ENCODE peak calls at places on chromosomes 16 and 17, in nine cellular contexts. B is astrocyte; N is sigmoid colon; T is heart left ventricle; J is adipocyte; I is CD8-positive, alpha-beta memory T cell; S is cardiac muscle cell; Y is NT2/D1; U is HCT116. G is an unnamed sample. For H3K4me1, the result is how much of the 10 kb centered on the place peaks cover.

GRCh38 chr16:4918790-4919210 is 18.1 kb downstream of the PPL start:
- DNase-seq in T (no peak), J (no peak), Y (no peak), U (no peak), S (no peak), N (no peak), B (no peak), I (no peak), G (no peak)

GRCh38 chr17:13384626-13385025 is 217.1 kb downstream of the HS3ST3A1 start:
- DNase-seq in N (no peak), U (no peak), J (no peak), I (no peak), Y (no peak), B (no peak), S (no peak), T (no peak), G (no peak)

GRCh38 chr17:75822119-75822799 is 21.9 kb downstream of the UNC13D start:
- DNase-seq in U (no peak), S (no peak), T (peak), I (peak), J (no peak), B (no peak), N (no peak), Y (no peak), G (no peak)

GRCh38 chr17:35368086-35368824 is 5.2 kb downstream of the SLFN11 start:
- DNase-seq in T (no peak), N (no peak), S (peak), J (no peak), Y (no peak), I (peak), U (no peak), B (no peak), G (no peak)

GRCh38 chr16:69522041-69522578 is 43.7 kb upstream of the NFAT5 start:
- DNase-seq in U (no peak), Y (no peak), S (no peak), N (no peak), T (no peak), I (no peak), J (no peak), B (peak), G (no peak)

GRCh38 chr17:63843387-63844292 is 1.2 kb upstream of the SMARCD2 start:
- DNase-seq in U (peak), N (peak), S (peak), T (peak), Y (no peak), I (peak), B (peak), J (peak), G (no peak)

GRCh38 chr16:24645739-24646645 is 83.5 kb upstream of the TNRC6A start:
- DNase-seq in N (peak), T (no peak), Y (no peak), B (peak), U (peak), S (peak), J (peak), I (no peak), G (no peak)

GRCh38 chr16:87895641-87896141 is 26.4 kb upstream of the SLC7A5 start:
- DNase-seq in T (no peak), N (no peak), Y (no peak), U (no peak), S (peak), I (peak), J (peak), B (peak), G (no peak)

GRCh38 chr16:48537275-48537674 is 72.7 kb downstream of the N4BP1 start:
- DNase-seq in Y (no peak), I (no peak), T (no peak), U (no peak), J (no peak), N (peak), B (no peak), S (no peak), G (no peak)

GRCh38 chr16:69745959-69746358 is 8.8 kb downstream of the NOB1 start:
- DNase-seq in U (no peak), Y (no peak), J (no peak), T (no peak), S (no peak), B (no peak), N (no peak), I (no peak), G (no peak)

GRCh38 chr16:70703041-70703834 is 17.4 kb upstream of the MTSS2 start:
- DNase-seq in T (peak), J (peak), Y (peak), S (peak), U (no peak), N (peak), B (peak), I (no peak), G (no peak)

GRCh38 chr16:48632137-48632774 is 22.3 kb upstream of the N4BP1 start:
- DNase-seq in S (no peak), B (no peak), Y (no peak), N (peak), U (no peak), I (no peak), T (no peak), J (no peak), G (no peak)

GRCh38 chr17:65365209-65365608 is 196.2 kb downstream of the AXIN2 start:
- DNase-seq in N (no peak), S (no peak), J (no peak), U (no peak), T (no peak), I (no peak), B (no peak), Y (no peak), G (no peak)

GRCh38 chr16:49027420-49027819 is 254.2 kb downstream of the CBLN1 start:
- DNase-seq in S (no peak), U (no peak), Y (no peak), J (no peak), T (no peak), N (no peak), B (no peak), I (no peak), G (no peak)

GRCh38 chr17:42363767-42364585 is 24.3 kb downstream of the STAT3 start:
- DNase-seq in N (no peak), U (no peak), T (no peak), S (peak), J (peak), Y (no peak), B (peak), I (no peak), G (no peak)

GRCh38 chr17:42362245-42362961 is 25.8 kb downstream of the STAT3 start:
- DNase-seq in U (no peak), I (no peak), J (peak), S (no peak), T (peak), Y (no peak), B (no peak), N (no peak), G (no peak)

GRCh38 chr17:42363231-42363630 is 25.0 kb downstream of the STAT3 start:
- DNase-seq in I (no peak), S (no peak), T (no peak), B (no peak), N (no peak), J (no peak), U (no peak), Y (no peak), G (no peak)

GRCh38 chr17:42359133-42359532 is 29.1 kb downstream of the STAT3 start:
- DNase-seq in S (no peak), N (no peak), Y (no peak), U (no peak), B (no peak), I (no peak), T (no peak), J (no peak), G (no peak)

DNA sequence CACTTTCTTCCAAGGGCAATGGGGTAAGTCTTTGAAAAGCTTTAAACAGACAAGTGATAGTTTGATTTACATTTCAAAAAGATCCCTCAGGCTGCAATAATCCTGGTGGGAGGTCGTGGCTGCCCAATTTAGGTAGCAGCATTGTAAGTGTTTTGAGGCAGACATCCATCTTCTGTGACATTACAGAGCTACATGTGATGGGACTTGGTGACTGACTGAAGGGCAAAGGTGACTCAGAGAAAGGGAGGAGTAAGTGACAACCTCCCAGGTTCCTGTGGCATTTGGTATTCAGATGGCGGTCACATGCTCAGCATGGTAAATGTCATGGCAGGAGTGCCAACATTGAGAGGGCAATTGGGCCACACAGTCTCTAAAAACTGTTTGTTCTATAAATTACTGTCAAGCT is 26.5 kb downstream of the STAT3 start:
- DNase-seq in I (no peak), Y (peak), B (no peak), J (peak), S (no peak), T (no peak), U (no peak), N (no peak), G (no peak)
- H3K4me1 ChIP-seq in I (under half), Y (under half), B (under half), J (half or more), S (under half), T (half or more), U (under half), N (half or more), G (under half)

DNA sequence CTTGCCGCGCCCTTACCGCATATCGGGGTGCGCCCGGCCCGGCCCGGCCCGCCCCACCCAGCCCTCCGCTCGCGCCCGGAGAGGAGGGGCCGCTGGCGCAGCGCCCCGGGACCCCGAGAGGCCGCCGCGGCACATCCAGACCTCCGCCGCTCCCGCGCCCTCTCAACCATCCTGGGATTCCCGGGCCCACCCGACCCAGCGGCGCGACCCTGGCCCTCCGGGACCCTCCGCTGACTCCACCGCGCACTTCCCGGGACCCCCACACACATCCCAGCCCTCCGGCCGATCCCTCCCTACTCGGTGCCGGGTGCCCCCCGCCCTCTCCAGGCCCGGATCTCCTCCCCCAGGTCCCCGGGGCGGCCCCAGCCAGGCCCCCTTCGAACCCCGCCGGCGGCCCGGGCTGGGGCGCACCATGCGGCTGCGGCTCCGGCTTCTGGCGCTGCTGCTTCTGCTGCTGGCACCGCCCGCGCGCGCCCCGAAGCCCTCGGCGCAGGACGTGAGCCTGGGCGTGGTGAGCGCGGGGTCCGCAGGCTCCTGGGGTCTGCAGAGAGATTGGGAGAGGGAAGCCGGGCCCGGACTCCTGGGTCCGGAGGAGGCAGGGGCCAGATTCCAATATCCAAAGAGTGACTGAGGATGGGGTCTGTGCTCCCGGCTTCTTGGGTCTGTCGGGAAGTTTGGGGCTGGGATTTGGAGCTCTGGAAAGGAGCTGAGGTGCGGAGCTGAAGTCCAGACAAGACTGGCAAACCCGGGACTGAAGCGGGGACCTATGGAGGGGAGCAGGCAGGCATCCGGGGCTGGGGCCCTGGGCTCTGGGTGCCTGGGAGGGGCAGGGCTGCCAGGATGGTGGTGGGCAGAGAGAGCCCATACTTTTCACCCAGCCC is at the start of gene MMP25:
- DNase-seq in S (no peak), B (no peak), N (no peak), Y (no peak), I (no peak), J (no peak), T (no peak), U (no peak), G (no peak)
- H3K4me1 ChIP-seq in S (under half), B (under half), N (under half), Y (under half), I (under half), J (under half), T (under half), U (under half), G (under half)

GRCh38 chr16:66935319-66936011 is at the start of gene CES2:
- DNase-seq in T (peak), B (no peak), J (peak), Y (no peak), I (no peak), S (no peak), U (no peak), N (no peak), G (no peak)

GRCh38 chr16:66936462-66936861 is 1.1 kb downstream of the CES2 start:
- DNase-seq in B (no peak), S (no peak), I (no peak), N (no peak), T (peak), Y (no peak), J (no peak), U (no peak), G (no peak)

GRCh38 chr16:66939366-66939765 is 4.0 kb downstream of the CES2 start:
- DNase-seq in B (no peak), S (no peak), T (no peak), I (no peak), N (no peak), J (no peak), U (no peak), Y (no peak), G (no peak)

GRCh38 chr16:66936889-66937554 is 1.7 kb downstream of the CES2 start:
- DNase-seq in T (no peak), Y (no peak), B (no peak), N (no peak), J (no peak), I (no peak), S (no peak), U (no peak), G (no peak)

GRCh38 chr16:66937725-66938337 is 2.5 kb downstream of the CES2 start:
- DNase-seq in S (no peak), U (no peak), J (no peak), T (no peak), Y (no peak), N (no peak), B (no peak), I (no peak), G (no peak)
- H3K4me1 ChIP-seq in S (under half), U (under half), J (under half), T (under half), Y (under half), N (under half), B (under half), I (under half), G (under half)

GRCh38 chr17:78172284-78173024 is 4.1 kb downstream of the SYNGR2 start:
- DNase-seq in N (no peak), I (no peak), Y (no peak), U (no peak), J (peak), T (peak), S (peak), B (no peak), G (no peak)
- H3K4me1 ChIP-seq in N (half or more), I (half or more), Y (under half), U (under half), J (under half), T (half or more), S (under half), B (under half), G (under half)

GRCh38 chr16:75071621-75072020 is 45.0 kb downstream of the LDHD start:
- DNase-seq in Y (no peak), J (no peak), T (no peak), I (no peak), N (no peak), B (no peak), S (no peak), U (no peak), G (no peak)

GRCh38 chr16:75074415-75074793 is 42.2 kb downstream of the LDHD start:
- DNase-seq in N (no peak), B (no peak), S (no peak), U (no peak), I (no peak), Y (no peak), J (no peak), T (no peak), G (no peak)

GRCh38 chr16:75070055-75070841 is 46.3 kb downstream of the LDHD start:
- DNase-seq in U (no peak), Y (no peak), S (no peak), I (no peak), J (no peak), B (no peak), N (peak), T (peak), G (no peak)

GRCh38 chr16:75073551-75074414 is 42.8 kb downstream of the LDHD start:
- DNase-seq in S (peak), N (no peak), J (no peak), I (no peak), B (peak), U (no peak), T (no peak), Y (no peak), G (no peak)

GRCh38 chr16:75072239-75072947 is 44.2 kb downstream of the LDHD start:
- DNase-seq in B (no peak), J (no peak), N (no peak), S (no peak), T (no peak), I (no peak), Y (no peak), U (no peak), G (no peak)
- H3K4me1 ChIP-seq in B (under half), J (under half), N (under half), S (under half), T (under half), I (under half), Y (under half), U (under half), G (under half)

GRCh38 chr17:57948169-57948554 is 7.0 kb downstream of the CUEDC1 start:
- DNase-seq in U (no peak), S (no peak), Y (no peak), I (no peak), B (no peak), J (no peak), T (no peak), N (no peak), G (no peak)

GRCh38 chr17:57948555-57949420 is 6.4 kb downstream of the CUEDC1 start:
- DNase-seq in U (peak), S (peak), N (peak), J (peak), T (peak), Y (no peak), B (peak), I (no peak), G (no peak)

GRCh38 chr17:57947369-57947768 is 7.8 kb downstream of the CUEDC1 start:
- DNase-seq in Y (no peak), J (no peak), U (no peak), N (no peak), B (no peak), S (no peak), I (no peak), T (no peak), G (no peak)

GRCh38 chr17:57946798-57947358 is 8.3 kb downstream of the CUEDC1 start:
- DNase-seq in Y (no peak), U (no peak), J (peak), N (peak), S (peak), T (peak), B (peak), I (peak), G (no peak)

DNA sequence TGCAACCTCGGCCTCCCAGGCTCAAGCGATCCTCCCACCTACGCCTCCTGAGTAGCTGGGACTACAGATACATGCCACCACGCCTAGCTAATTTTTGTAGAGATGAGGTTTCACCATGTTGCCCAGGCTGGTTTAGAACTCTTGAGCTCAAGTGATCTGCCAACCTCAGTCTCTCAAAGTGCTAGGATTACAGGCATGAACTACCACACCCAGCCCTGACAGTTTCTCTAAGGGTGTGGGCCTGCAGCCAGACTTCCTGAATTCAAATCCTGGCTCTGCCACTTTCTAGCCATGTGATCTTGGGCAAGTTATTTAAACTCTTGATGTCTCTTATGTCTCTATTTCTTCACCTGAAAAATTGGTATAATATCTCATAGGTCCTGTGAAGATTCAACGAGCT is 5.6 kb downstream of the CUEDC1 start:
- DNase-seq in U (no peak), Y (no peak), S (no peak), B (no peak), I (no peak), T (peak), J (no peak), N (peak), G (no peak)
- H3K4me1 ChIP-seq in U (half or more), Y (under half), S (under half), B (half or more), I (under half), T (half or more), J (half or more), N (half or more), G (under half)